ENCODE peak calls at places on chromosomes 2 and 18, in nine cellular contexts. M is AG08395; P is stimulated activated CD4-positive, alpha-beta T cell treated with anti-CD3 and anti-CD28 coated beads, Interleukin-2, amount 100 ng/mL, for 24 hours; G is NCI-H1092; F is HTR-8/SVneo; R is iPS-NIHi11; K is GM23248; I is effector CD4-positive, alpha-beta T cell; O is naive thymus-derived CD8-positive, alpha-beta T cell. C is an unnamed sample.

GRCh38 chr2:95539836-95540235 is 52.0 kb upstream of the TRIM43 start:
- DNase-seq in M (no peak), P (no peak), G (no peak), F (no peak), R (no peak), K (no peak), I (no peak), O (no peak), C (no peak)

GRCh38 chr2:199207011-199207410 is 250.7 kb downstream of the SATB2 start:
- DNase-seq in M (peak), P (no peak), G (no peak), F (no peak), R (no peak), K (no peak), I (no peak), O (no peak), C (no peak)

GRCh38 chr2:128446866-128447537 is 128.3 kb upstream of the HS6ST1 start:
- DNase-seq in M (no peak), P (no peak), G (no peak), F (no peak), R (no peak), K (peak), I (no peak), O (no peak), C (no peak)

GRCh38 chr2:27582129-27582694 is 630 bp upstream of the ZNF512 start:
- DNase-seq in M (no peak), P (no peak), G (no peak), F (no peak), R (no peak), K (peak), I (no peak), O (no peak), C (no peak)

GRCh38 chr18:58862851-58863538 is 1.7 kb upstream of the ZNF532 start:
- DNase-seq in M (peak), P (peak), G (peak), F (no peak), R (peak), K (peak), I (no peak), O (peak), C (no peak)

GRCh38 chr2:86047575-86048382 is 57.9 kb downstream of the POLR1A start:
- DNase-seq in M (no peak), P (no peak), G (no peak), F (no peak), R (no peak), K (no peak), I (no peak), O (no peak), C (no peak)

GRCh38 chr2:21267232-21267835 is 143.6 kb downstream of the TDRD15 start:
- DNase-seq in M (no peak), P (no peak), G (no peak), F (no peak), R (no peak), K (no peak), I (no peak), O (no peak), C (no peak)

GRCh38 chr2:13522096-13522495 is 805.4 kb downstream of the TRIB2 start:
- DNase-seq in M (no peak), P (no peak), G (no peak), F (no peak), R (no peak), K (no peak), I (no peak), O (no peak), C (no peak)

GRCh38 chr2:17753803-17754663 is at the start of the genes GEN1 and SMC6:
- DNase-seq in M (peak), P (peak), G (peak), F (peak), R (peak), K (peak), I (peak), O (peak), C (peak)

GRCh38 chr18:37986665-37987064 is 421.1 kb upstream of the CELF4 start:
- DNase-seq in M (no peak), P (no peak), G (no peak), F (no peak), R (no peak), K (no peak), I (no peak), O (no peak), C (no peak)

GRCh38 chr2:176110975-176111663 is 4.0 kb downstream of the HOXD11 start:
- DNase-seq in M (peak), P (no peak), G (peak), F (peak), R (peak), K (peak), I (no peak), O (no peak), C (peak)

GRCh38 chr2:171522804-171523338 is 597 bp downstream of the CYBRD1 start:
- DNase-seq in M (peak), P (peak), G (no peak), F (no peak), R (peak), K (peak), I (no peak), O (no peak), C (no peak)

GRCh38 chr18:65081786-65082185 is 669.0 kb upstream of the CDH7 start:
- DNase-seq in M (no peak), P (no peak), G (no peak), F (no peak), R (no peak), K (no peak), I (no peak), O (no peak), C (no peak)

GRCh38 chr2:237739101-237739500 is 59.5 kb upstream of the RBM44 start:
- DNase-seq in M (no peak), P (no peak), G (no peak), F (no peak), R (peak), K (no peak), I (no peak), O (no peak), C (no peak)

GRCh38 chr2:223865124-223865523 is 27.7 kb upstream of the AP1S3 start:
- DNase-seq in M (no peak), P (no peak), G (no peak), F (no peak), R (no peak), K (no peak), I (no peak), O (peak), C (no peak)

GRCh38 chr2:191636235-191636543 is 41.7 kb upstream of the NABP1 start:
- DNase-seq in M (peak), P (no peak), G (no peak), F (peak), R (no peak), K (peak), I (no peak), O (no peak), C (peak)

GRCh38 chr2:96325038-96325883 is at the start of gene ITPRIPL1:
- DNase-seq in M (no peak), P (peak), G (no peak), F (peak), R (peak), K (peak), I (no peak), O (peak), C (no peak)

GRCh38 chr2:147488472-147488871 is 356.4 kb upstream of the ACVR2A start:
- DNase-seq in M (no peak), P (no peak), G (no peak), F (no peak), R (no peak), K (no peak), I (no peak), O (no peak), C (no peak)

GRCh38 chr2:239588451-239589269 is 187.8 kb upstream of the HDAC4 start:
- DNase-seq in M (no peak), P (no peak), G (no peak), F (no peak), R (no peak), K (no peak), I (no peak), O (no peak), C (no peak)

GRCh38 chr2:64036343-64036742 is 17.1 kb upstream of the VPS54 start:
- DNase-seq in M (peak), P (no peak), G (no peak), F (peak), R (no peak), K (peak), I (peak), O (peak), C (peak)

GRCh38 chr2:94759211-94759610 is 112.0 kb upstream of the TEKT4 start:
- DNase-seq in M (no peak), P (peak), G (no peak), F (peak), R (peak), K (peak), I (no peak), O (no peak), C (no peak)

GRCh38 chr2:65565681-65566080 is 133.3 kb upstream of the SPRED2 start:
- DNase-seq in M (no peak), P (no peak), G (no peak), F (no peak), R (no peak), K (no peak), I (no peak), O (no peak), C (no peak)

GRCh38 chr2:156317631-156318030 is 14.9 kb downstream of the NR4A2 start:
- DNase-seq in M (no peak), P (no peak), G (no peak), F (no peak), R (no peak), K (no peak), I (no peak), O (no peak), C (no peak)

GRCh38 chr2:69366-70344 is 23.4 kb upstream of the FAM110C start:
- DNase-seq in M (no peak), P (no peak), G (no peak), F (no peak), R (peak), K (no peak), I (no peak), O (no peak), C (peak)

GRCh38 chr2:78908973-78909372 is 116.5 kb upstream of the REG3G start:
- DNase-seq in M (no peak), P (no peak), G (no peak), F (no peak), R (no peak), K (no peak), I (no peak), O (no peak), C (no peak)

GRCh38 chr2:239774933-239775622 is 250.1 kb downstream of the NDUFA10 start:
- DNase-seq in M (no peak), P (no peak), G (no peak), F (no peak), R (no peak), K (no peak), I (no peak), O (no peak), C (no peak)

GRCh38 chr2:317501-318424 is 29.9 kb upstream of the ALKAL2 start:
- DNase-seq in M (peak), P (peak), G (no peak), F (peak), R (peak), K (peak), I (no peak), O (no peak), C (peak)

GRCh38 chr2:169362346-169363026 is at the start of gene LRP2:
- DNase-seq in M (no peak), P (peak), G (no peak), F (no peak), R (peak), K (peak), I (no peak), O (peak), C (no peak)

GRCh38 chr2:200447139-200447855 is 62.6 kb downstream of the KCTD18 start:
- DNase-seq in M (no peak), P (no peak), G (no peak), F (no peak), R (no peak), K (peak), I (no peak), O (no peak), C (peak)

GRCh38 chr2:138275881-138276280 is 225.7 kb upstream of the SPOPL start:
- DNase-seq in M (no peak), P (no peak), G (no peak), F (no peak), R (no peak), K (peak), I (no peak), O (no peak), C (peak)

GRCh38 chr2:192151848-192152247 is 42.9 kb downstream of the TMEFF2 start:
- DNase-seq in M (peak), P (no peak), G (peak), F (no peak), R (no peak), K (peak), I (no peak), O (no peak), C (peak)

GRCh38 chr2:206456078-206456769 is 12.9 kb downstream of the ADAM23 start:
- DNase-seq in M (no peak), P (no peak), G (no peak), F (no peak), R (no peak), K (no peak), I (no peak), O (no peak), C (no peak)

GRCh38 chr2:151217343-151217742 is 44.3 kb downstream of the RBM43 start:
- DNase-seq in M (no peak), P (no peak), G (no peak), F (no peak), R (no peak), K (no peak), I (no peak), O (no peak), C (no peak)

GRCh38 chr2:194346189-194346588 is 1310.8 kb upstream of the SLC39A10 start:
- DNase-seq in M (no peak), P (no peak), G (no peak), F (no peak), R (no peak), K (no peak), I (no peak), O (no peak), C (no peak)

GRCh38 chr2:126399001-126399400 is 257.0 kb upstream of the GYPC start:
- DNase-seq in M (no peak), P (peak), G (no peak), F (no peak), R (no peak), K (no peak), I (no peak), O (no peak), C (no peak)

GRCh38 chr2:224716201-224716600 is at the start of gene CCDC195:
- DNase-seq in M (no peak), P (no peak), G (no peak), F (no peak), R (no peak), K (no peak), I (no peak), O (no peak), C (no peak)

C was measured in H4.